ENCODE peak calls at places on chromosome X, in eight cellular contexts. One of them, this sample, is unnamed. For H3K4me1, the result is how much of the 10 kb centered on the place peaks cover.

GRCh38 chrX:94576367-94577004 is 902.5 kb downstream of the FAM133A start:
- DNase-seq in IMR-90: no peak
- DNase-seq in adipocyte: peak
- DNase-seq in suprapubic skin: no peak
- DNase-seq in right lobe of liver: no peak
- DNase-seq in HepG2: no peak
- DNase-seq in tibial artery: no peak
- DNase-seq in neuronal stem cell: no peak
- DNase-seq in this sample: no peak

GRCh38 chrX:12965390-12965940 is 9.4 kb upstream of the TMSB4X start:
- DNase-seq in IMR-90: no peak
- DNase-seq in adipocyte: no peak
- DNase-seq in suprapubic skin: no peak
- DNase-seq in right lobe of liver: no peak
- DNase-seq in HepG2: no peak
- DNase-seq in tibial artery: no peak
- DNase-seq in neuronal stem cell: no peak
- DNase-seq in this sample: no peak

GRCh38 chrX:154727418-154728323 is 23.2 kb downstream of the GAB3 start:
- DNase-seq in IMR-90: peak
- DNase-seq in adipocyte: peak
- DNase-seq in suprapubic skin: peak
- DNase-seq in right lobe of liver: peak
- DNase-seq in HepG2: no peak
- DNase-seq in tibial artery: peak
- DNase-seq in neuronal stem cell: no peak
- DNase-seq in this sample: peak

GRCh38 chrX:37825225-37825842 is 22.0 kb downstream of the DYNLT3 start:
- DNase-seq in IMR-90: peak
- DNase-seq in adipocyte: peak
- DNase-seq in suprapubic skin: no peak
- DNase-seq in right lobe of liver: no peak
- DNase-seq in HepG2: peak
- DNase-seq in tibial artery: peak
- DNase-seq in neuronal stem cell: peak
- DNase-seq in this sample: no peak

GRCh38 chrX:112696506-112696905 is 16.8 kb upstream of the LHFPL1 start:
- DNase-seq in IMR-90: peak
- DNase-seq in adipocyte: no peak
- DNase-seq in suprapubic skin: no peak
- DNase-seq in right lobe of liver: no peak
- DNase-seq in HepG2: no peak
- DNase-seq in tibial artery: no peak
- DNase-seq in neuronal stem cell: no peak
- DNase-seq in this sample: no peak

GRCh38 chrX:149248073-149248625 is 257.0 kb downstream of the IDS start:
- DNase-seq in IMR-90: no peak
- DNase-seq in adipocyte: no peak
- DNase-seq in suprapubic skin: no peak
- DNase-seq in right lobe of liver: no peak
- DNase-seq in HepG2: no peak
- DNase-seq in tibial artery: no peak
- DNase-seq in neuronal stem cell: no peak
- DNase-seq in this sample: no peak

GRCh38 chrX:128020701-128021100 is 31.5 kb downstream of the ACTRT1 start:
- DNase-seq in IMR-90: peak
- DNase-seq in adipocyte: peak
- DNase-seq in suprapubic skin: no peak
- DNase-seq in right lobe of liver: no peak
- DNase-seq in HepG2: peak
- DNase-seq in tibial artery: no peak
- DNase-seq in neuronal stem cell: no peak
- DNase-seq in this sample: no peak

GRCh38 chrX:18449271-18449670 is 23.9 kb downstream of the CDKL5 start:
- DNase-seq in IMR-90: no peak
- DNase-seq in adipocyte: no peak
- DNase-seq in suprapubic skin: no peak
- DNase-seq in right lobe of liver: no peak
- DNase-seq in HepG2: no peak
- DNase-seq in tibial artery: no peak
- DNase-seq in neuronal stem cell: no peak
- DNase-seq in this sample: no peak

GRCh38 chrX:14039344-14039743 is 9.7 kb upstream of the GEMIN8 start:
- DNase-seq in IMR-90: peak
- DNase-seq in adipocyte: peak
- DNase-seq in suprapubic skin: no peak
- DNase-seq in right lobe of liver: peak
- DNase-seq in HepG2: peak
- DNase-seq in tibial artery: peak
- DNase-seq in neuronal stem cell: peak
- DNase-seq in this sample: no peak

GRCh38 chrX:71103110-71103983 is 3.2 kb downstream of the CXorf65 start:
- DNase-seq in IMR-90: no peak
- DNase-seq in adipocyte: no peak
- DNase-seq in suprapubic skin: no peak
- DNase-seq in right lobe of liver: peak
- DNase-seq in HepG2: no peak
- DNase-seq in tibial artery: no peak
- DNase-seq in neuronal stem cell: no peak
- DNase-seq in this sample: no peak

GRCh38 chrX:71105638-71106037 is 902 bp downstream of the CXorf65 start:
- DNase-seq in IMR-90: no peak
- DNase-seq in adipocyte: no peak
- DNase-seq in suprapubic skin: no peak
- DNase-seq in right lobe of liver: no peak
- DNase-seq in HepG2: no peak
- DNase-seq in tibial artery: no peak
- DNase-seq in neuronal stem cell: no peak
- DNase-seq in this sample: no peak

GRCh38 chrX:71107762-71108360 is 1.3 kb upstream of the CXorf65 start:
- DNase-seq in IMR-90: no peak
- DNase-seq in adipocyte: no peak
- DNase-seq in suprapubic skin: no peak
- DNase-seq in right lobe of liver: no peak
- DNase-seq in HepG2: no peak
- DNase-seq in tibial artery: no peak
- DNase-seq in neuronal stem cell: no peak
- DNase-seq in this sample: no peak

GRCh38 chrX:71107245-71107644 is 705 bp upstream of the CXorf65 start:
- DNase-seq in IMR-90: no peak
- DNase-seq in adipocyte: no peak
- DNase-seq in suprapubic skin: no peak
- DNase-seq in right lobe of liver: no peak
- DNase-seq in HepG2: no peak
- DNase-seq in tibial artery: no peak
- DNase-seq in neuronal stem cell: no peak
- DNase-seq in this sample: no peak

DNA sequence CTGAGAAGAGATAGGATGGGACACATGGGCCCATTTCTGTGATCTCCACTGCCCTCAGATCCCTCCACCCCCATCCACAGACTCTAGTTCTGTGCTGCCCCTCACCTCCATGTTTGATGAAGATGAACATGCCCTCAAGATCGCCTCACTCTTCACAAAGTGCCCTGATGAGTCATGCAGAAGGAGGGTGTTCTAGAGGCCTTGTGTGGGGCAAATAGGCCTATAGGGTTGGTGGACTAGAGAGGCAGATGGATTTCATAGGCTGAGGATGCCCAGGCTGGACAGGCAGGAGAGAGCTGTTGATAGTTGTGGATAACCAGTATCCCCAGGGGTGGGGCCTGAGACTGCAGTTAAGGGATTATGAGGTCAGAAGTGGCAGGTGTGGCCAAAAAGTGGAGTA is at the start of gene CXorf65:
- DNase-seq in IMR-90: no peak
- DNase-seq in adipocyte: no peak
- DNase-seq in suprapubic skin: no peak
- DNase-seq in right lobe of liver: no peak
- DNase-seq in HepG2: no peak
- DNase-seq in tibial artery: no peak
- DNase-seq in neuronal stem cell: no peak
- DNase-seq in this sample: no peak
- H3K4me3 ChIP-seq in IMR-90: no peak
- H3K4me3 ChIP-seq in adipocyte: no peak
- H3K4me3 ChIP-seq in suprapubic skin: no peak
- H3K4me3 ChIP-seq in right lobe of liver: no peak
- H3K4me3 ChIP-seq in HepG2: no peak
- H3K4me3 ChIP-seq in tibial artery: no peak
- H3K4me3 ChIP-seq in neuronal stem cell: no peak
- H3K4me3 ChIP-seq in this sample: no peak

DNA sequence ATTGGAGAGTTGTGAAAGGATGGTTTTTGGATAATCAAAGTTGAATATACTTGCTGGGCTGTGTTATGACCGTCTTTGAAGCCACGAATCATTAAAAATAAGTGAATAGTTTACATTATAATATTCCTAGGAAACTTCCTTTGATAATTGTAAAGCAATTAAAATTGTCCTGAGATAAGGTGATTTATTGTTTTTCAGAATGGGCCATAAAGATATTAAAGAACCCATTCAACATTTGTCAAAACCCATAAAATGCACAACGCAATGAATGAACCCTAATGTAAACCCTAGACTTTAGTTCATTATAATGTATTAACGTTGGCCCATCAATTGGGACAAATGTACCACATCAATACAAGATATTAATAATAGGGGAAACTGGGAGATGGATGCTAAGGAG is 11.4 kb downstream of the FHL1 start:
- DNase-seq in IMR-90: no peak
- DNase-seq in adipocyte: no peak
- DNase-seq in suprapubic skin: no peak
- DNase-seq in right lobe of liver: no peak
- DNase-seq in HepG2: no peak
- DNase-seq in tibial artery: no peak
- DNase-seq in neuronal stem cell: no peak
- DNase-seq in this sample: no peak
- H3K4me1 ChIP-seq in IMR-90: under half
- H3K4me1 ChIP-seq in adipocyte: under half
- H3K4me1 ChIP-seq in suprapubic skin: under half
- H3K4me1 ChIP-seq in right lobe of liver: under half
- H3K4me1 ChIP-seq in HepG2: under half
- H3K4me1 ChIP-seq in tibial artery: under half
- H3K4me1 ChIP-seq in neuronal stem cell: under half
- H3K4me1 ChIP-seq in this sample: half or more

GRCh38 chrX:140501940-140502468 is 2.9 kb downstream of the SOX3 start:
- DNase-seq in IMR-90: no peak
- DNase-seq in adipocyte: no peak
- DNase-seq in suprapubic skin: no peak
- DNase-seq in right lobe of liver: no peak
- DNase-seq in HepG2: no peak
- DNase-seq in tibial artery: no peak
- DNase-seq in neuronal stem cell: no peak
- DNase-seq in this sample: no peak

GRCh38 chrX:140502491-140503229 is 2.2 kb downstream of the SOX3 start:
- DNase-seq in IMR-90: no peak
- DNase-seq in adipocyte: peak
- DNase-seq in suprapubic skin: no peak
- DNase-seq in right lobe of liver: no peak
- DNase-seq in HepG2: no peak
- DNase-seq in tibial artery: no peak
- DNase-seq in neuronal stem cell: no peak
- DNase-seq in this sample: no peak

GRCh38 chrX:140500427-140500826 is 4.4 kb downstream of the SOX3 start:
- DNase-seq in IMR-90: no peak
- DNase-seq in adipocyte: no peak
- DNase-seq in suprapubic skin: no peak
- DNase-seq in right lobe of liver: no peak
- DNase-seq in HepG2: no peak
- DNase-seq in tibial artery: no peak
- DNase-seq in neuronal stem cell: no peak
- DNase-seq in this sample: no peak

GRCh38 chrX:140503230-140503585 is 1.7 kb downstream of the SOX3 start:
- DNase-seq in IMR-90: no peak
- DNase-seq in adipocyte: no peak
- DNase-seq in suprapubic skin: no peak
- DNase-seq in right lobe of liver: no peak
- DNase-seq in HepG2: no peak
- DNase-seq in tibial artery: no peak
- DNase-seq in neuronal stem cell: no peak
- DNase-seq in this sample: no peak

DNA sequence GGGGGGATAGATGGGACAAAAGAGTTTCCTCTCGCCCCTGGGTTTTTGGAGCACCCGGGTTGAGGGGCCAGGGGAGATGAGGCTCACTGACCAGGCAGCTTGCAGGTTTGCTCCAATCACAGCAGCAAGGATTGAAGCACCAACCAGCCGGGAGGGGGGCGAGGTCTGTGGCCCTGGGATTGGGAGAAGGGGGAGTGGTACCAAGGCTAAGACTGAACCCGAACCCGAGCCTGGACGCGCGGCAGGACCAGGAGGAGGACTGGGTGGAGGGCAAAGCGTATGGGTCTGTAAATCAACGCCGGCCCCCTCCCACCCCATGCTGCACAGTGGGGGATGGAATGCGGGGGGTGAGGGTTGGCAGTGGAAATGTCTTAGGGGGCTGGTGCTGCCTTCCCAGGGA is 3.5 kb downstream of the SOX3 start:
- DNase-seq in IMR-90: no peak
- DNase-seq in adipocyte: no peak
- DNase-seq in suprapubic skin: no peak
- DNase-seq in right lobe of liver: no peak
- DNase-seq in HepG2: no peak
- DNase-seq in tibial artery: no peak
- DNase-seq in neuronal stem cell: no peak
- DNase-seq in this sample: no peak
- H3K4me3 ChIP-seq in IMR-90: no peak
- H3K4me3 ChIP-seq in adipocyte: no peak
- H3K4me3 ChIP-seq in suprapubic skin: no peak
- H3K4me3 ChIP-seq in right lobe of liver: no peak
- H3K4me3 ChIP-seq in HepG2: no peak
- H3K4me3 ChIP-seq in tibial artery: no peak
- H3K4me3 ChIP-seq in neuronal stem cell: no peak
- H3K4me3 ChIP-seq in this sample: no peak

GRCh38 chrX:19810809-19811208 is 76.6 kb downstream of the SH3KBP1 start:
- DNase-seq in IMR-90: peak
- DNase-seq in adipocyte: peak
- DNase-seq in suprapubic skin: no peak
- DNase-seq in right lobe of liver: no peak
- DNase-seq in HepG2: peak
- DNase-seq in tibial artery: no peak
- DNase-seq in neuronal stem cell: no peak
- DNase-seq in this sample: no peak

GRCh38 chrX:19810370-19810769 is 77.0 kb downstream of the SH3KBP1 start:
- DNase-seq in IMR-90: no peak
- DNase-seq in adipocyte: peak
- DNase-seq in suprapubic skin: no peak
- DNase-seq in right lobe of liver: no peak
- DNase-seq in HepG2: no peak
- DNase-seq in tibial artery: no peak
- DNase-seq in neuronal stem cell: no peak
- DNase-seq in this sample: no peak

GRCh38 chrX:19814240-19814639 is 73.2 kb downstream of the SH3KBP1 start:
- DNase-seq in IMR-90: no peak
- DNase-seq in adipocyte: no peak
- DNase-seq in suprapubic skin: no peak
- DNase-seq in right lobe of liver: no peak
- DNase-seq in HepG2: peak
- DNase-seq in tibial artery: peak
- DNase-seq in neuronal stem cell: no peak
- DNase-seq in this sample: no peak

GRCh38 chrX:19814778-19815177 is 72.6 kb downstream of the SH3KBP1 start:
- DNase-seq in IMR-90: no peak
- DNase-seq in adipocyte: no peak
- DNase-seq in suprapubic skin: no peak
- DNase-seq in right lobe of liver: no peak
- DNase-seq in HepG2: no peak
- DNase-seq in tibial artery: no peak
- DNase-seq in neuronal stem cell: no peak
- DNase-seq in this sample: no peak

GRCh38 chrX:19811807-19812604 is 75.4 kb downstream of the SH3KBP1 start:
- DNase-seq in IMR-90: peak
- DNase-seq in adipocyte: peak
- DNase-seq in suprapubic skin: no peak
- DNase-seq in right lobe of liver: no peak
- DNase-seq in HepG2: no peak
- DNase-seq in tibial artery: no peak
- DNase-seq in neuronal stem cell: no peak
- DNase-seq in this sample: no peak
- H3K4me1 ChIP-seq in IMR-90: under half
- H3K4me1 ChIP-seq in adipocyte: under half
- H3K4me1 ChIP-seq in suprapubic skin: under half
- H3K4me1 ChIP-seq in right lobe of liver: under half
- H3K4me1 ChIP-seq in HepG2: under half
- H3K4me1 ChIP-seq in tibial artery: under half
- H3K4me1 ChIP-seq in neuronal stem cell: under half
- H3K4me1 ChIP-seq in this sample: under half